ENCODE peak calls at places on chromosomes 3 and 15, in four cellular contexts. P is HepG2, I is GM12878, V is A549. W is an unnamed sample.

GRCh38 chr15:90873998-90874605 is 5.7 kb downstream of the FURIN start:
- DNase-seq in P (peak), I (no peak), V (no peak), W (peak)

GRCh38 chr3:192229866-192230265 is 497.5 kb downstream of the FGF12 start:
- DNase-seq in P (no peak), I (no peak), V (no peak), W (no peak)

GRCh38 chr3:161177996-161178395 is 43.1 kb upstream of the NMD3 start:
- DNase-seq in P (no peak), I (no peak), V (no peak), W (no peak)

GRCh38 chr15:75606026-75606425 is 19.5 kb downstream of the SNUPN start:
- DNase-seq in P (no peak), I (no peak), V (no peak), W (no peak)

GRCh38 chr3:16548721-16549120 is 35.2 kb upstream of the RFTN1 start:
- DNase-seq in P (no peak), I (no peak), V (no peak), W (no peak)

GRCh38 chr15:89395461-89395875 is 60.8 kb upstream of the POLG start:
- DNase-seq in P (no peak), I (no peak), V (no peak), W (no peak)

GRCh38 chr3:66297917-66298316 is 77.1 kb downstream of the SLC25A26 start:
- DNase-seq in P (no peak), I (no peak), V (no peak), W (no peak)

GRCh38 chr15:39939487-39940452 is 5.9 kb downstream of the EIF2AK4 start:
- DNase-seq in P (no peak), I (peak), V (no peak), W (no peak)

GRCh38 chr3:13077431-13078157 is 4.4 kb upstream of the IQSEC1 start:
- DNase-seq in P (no peak), I (no peak), V (no peak), W (no peak)

GRCh38 chr15:100781061-100781960 is 98.3 kb upstream of the ALDH1A3 start:
- DNase-seq in P (no peak), I (no peak), V (no peak), W (no peak)

GRCh38 chr3:41216993-41217392 is 17.7 kb downstream of the CTNNB1 start:
- DNase-seq in P (no peak), I (no peak), V (no peak), W (no peak)

GRCh38 chr15:44663410-44664272 is at the start of gene SPG11:
- DNase-seq in P (peak), I (peak), V (peak), W (peak)

GRCh38 chr15:85149460-85150129 is 167.9 kb downstream of the PDE8A start:
- DNase-seq in P (no peak), I (no peak), V (no peak), W (no peak)

GRCh38 chr3:53890726-53891499 is 746 bp downstream of the SELENOK start:
- DNase-seq in P (peak), I (no peak), V (peak), W (no peak)

GRCh38 chr3:195147649-195148121 is 123.3 kb downstream of the XXYLT1 start:
- DNase-seq in P (no peak), I (peak), V (no peak), W (no peak)
- TF ChIP-seq POLR2AphosphoS2 in P (no peak), I (no peak), V (no peak), W (no peak)

GRCh38 chr3:151768393-151768930 is 34.7 kb downstream of the AADACL2 start:
- DNase-seq in P (no peak), I (no peak), V (no peak), W (no peak)
- TF ChIP-seq POLR2AphosphoS2 in P (no peak), I (no peak), V (no peak), W (no peak)

GRCh38 chr3:81300324-81300927 is 461.0 kb downstream of the GBE1 start:
- DNase-seq in P (peak), I (no peak), V (no peak), W (no peak)

GRCh38 chr3:81301230-81301629 is 460.2 kb downstream of the GBE1 start:
- DNase-seq in P (no peak), I (no peak), V (no peak), W (no peak)

GRCh38 chr3:81299486-81299885 is 462.0 kb downstream of the GBE1 start:
- DNase-seq in P (no peak), I (no peak), V (no peak), W (no peak)

GRCh38 chr3:81303326-81303725 is 458.1 kb downstream of the GBE1 start:
- DNase-seq in P (no peak), I (no peak), V (no peak), W (no peak)

DNA sequence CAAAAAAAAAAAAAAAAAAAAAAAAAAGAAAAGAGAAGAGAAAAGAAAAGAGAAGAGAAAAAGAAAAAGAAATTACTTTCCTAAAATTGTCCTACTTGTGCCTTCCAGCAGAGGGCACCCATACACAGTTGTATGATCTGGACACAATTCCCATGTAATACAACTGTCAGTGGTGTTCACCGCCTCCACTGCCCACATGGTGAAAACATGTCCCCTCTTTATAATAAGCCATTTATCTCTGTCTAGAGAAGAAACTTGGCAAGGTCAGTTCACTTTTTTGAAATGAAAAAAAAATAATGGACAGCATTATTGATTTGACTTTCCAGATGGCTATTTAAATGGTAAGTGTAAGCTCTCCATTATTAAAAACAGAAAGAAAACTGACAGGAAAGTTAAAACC is 459.4 kb downstream of the GBE1 start:
- DNase-seq in P (peak), I (no peak), V (peak), W (peak)
- TF ChIP-seq POLR2AphosphoS2 in P (no peak), I (no peak), V (no peak), W (no peak)

GRCh38 chr15:63991706-63992105 is 54.6 kb downstream of the DAPK2 start:
- DNase-seq in P (no peak), I (no peak), V (no peak), W (no peak)

GRCh38 chr15:63987979-63988378 is 58.3 kb downstream of the DAPK2 start:
- DNase-seq in P (no peak), I (no peak), V (no peak), W (no peak)

GRCh38 chr15:63992300-63992699 is 54.0 kb downstream of the DAPK2 start:
- DNase-seq in P (no peak), I (no peak), V (no peak), W (no peak)

GRCh38 chr15:63986751-63987341 is 59.4 kb downstream of the DAPK2 start:
- DNase-seq in P (no peak), I (peak), V (no peak), W (no peak)

GRCh38 chr15:63990449-63990848 is 55.8 kb downstream of the DAPK2 start:
- DNase-seq in P (no peak), I (no peak), V (no peak), W (no peak)
- TF ChIP-seq POLR2AphosphoS2 in P (no peak), I (no peak), V (no peak), W (no peak)

GRCh38 chr3:32401541-32402052 is 9.9 kb downstream of the CMTM7 start:
- DNase-seq in P (peak), I (no peak), V (peak), W (no peak)
- TF ChIP-seq POLR2AphosphoS2 in P (no peak), I (no peak), V (no peak), W (no peak)

W was measured in K562.